ENCODE peak calls at places on chromosome 1, in seven cellular contexts. S, Q, D, B, R, G and U are unnamed samples.

GRCh38 chr1:194535369-194535768 is 1349.0 kb upstream of the B3GALT2 start:
- DNase-seq in S (no peak), Q (no peak), D (no peak), B (no peak), R (no peak), G (no peak), U (no peak)

GRCh38 chr1:225467193-225468020 is 39.6 kb upstream of the LBR start:
- DNase-seq in S (no peak), Q (peak; percentile 71), D (peak; percentile 79), B (no peak), R (peak; percentile 67), G (peak; percentile 88), U (no peak)

GRCh38 chr1:39926343-39926769 is 24.6 kb upstream of the MYCL start:
- DNase-seq in S (no peak), Q (no peak), D (peak; percentile 81), B (no peak), R (no peak), G (no peak), U (no peak)

GRCh38 chr1:181623850-181624249 is 140.5 kb downstream of the CACNA1E start:
- DNase-seq in S (no peak), Q (no peak), D (no peak), B (no peak), R (no peak), G (no peak), U (no peak)

GRCh38 chr1:200075938-200076546 is 48.5 kb downstream of the NR5A2 start:
- DNase-seq in S (peak; percentile 55), Q (no peak), D (no peak), B (no peak), R (no peak), G (no peak), U (no peak)

GRCh38 chr1:19072285-19072981 is 116.0 kb upstream of the IFFO2 start:
- DNase-seq in S (no peak), Q (no peak), D (peak; percentile 44), B (no peak), R (no peak), G (no peak), U (no peak)

GRCh38 chr1:222096883-222097282 is 355.0 kb upstream of the DUSP10 start:
- DNase-seq in S (no peak), Q (no peak), D (no peak), B (no peak), R (no peak), G (no peak), U (no peak)

GRCh38 chr1:7407547-7407895 is 363.6 kb upstream of the VAMP3 start:
- DNase-seq in S (no peak), Q (no peak), D (no peak), B (no peak), R (no peak), G (no peak), U (no peak)

GRCh38 chr1:160205974-160206369 is 788 bp downstream of the PEA15 start:
- DNase-seq in S (peak; percentile 57), Q (peak; percentile 33), D (no peak), B (no peak), R (no peak), G (no peak), U (no peak)

GRCh38 chr1:186244825-186245224 is 130.2 kb downstream of the TPR start:
- DNase-seq in S (no peak), Q (no peak), D (no peak), B (peak; percentile 9), R (no peak), G (no peak), U (no peak)

GRCh38 chr1:47592296-47592975 is 154.6 kb downstream of the FOXD2 start:
- DNase-seq in S (no peak), Q (no peak), D (no peak), B (no peak), R (no peak), G (no peak), U (no peak)

GRCh38 chr1:16117369-16117768 is 38.5 kb downstream of the EPHA2 start:
- DNase-seq in S (no peak), Q (no peak), D (no peak), B (no peak), R (no peak), G (no peak), U (no peak)

GRCh38 chr1:1080951-1081310 is 6.8 kb upstream of the RNF223 start:
- DNase-seq in S (no peak), Q (no peak), D (peak; percentile 45), B (no peak), R (no peak), G (no peak), U (no peak)

GRCh38 chr1:100862591-100862990 is 32.1 kb downstream of the EXTL2 start:
- DNase-seq in S (no peak), Q (no peak), D (no peak), B (no peak), R (no peak), G (no peak), U (no peak)

GRCh38 chr1:156245451-156246232 is 2.2 kb downstream of the PAQR6 start:
- DNase-seq in S (no peak), Q (no peak), D (no peak), B (no peak), R (no peak), G (peak; percentile 50), U (no peak)

GRCh38 chr1:202112864-202113689 is 9.6 kb upstream of the GPR37L1 start:
- DNase-seq in S (no peak), Q (peak; percentile 62), D (peak; percentile 90), B (no peak), R (no peak), G (no peak), U (no peak)

GRCh38 chr1:229258031-229258850 is 12.7 kb upstream of the RAB4A start:
- DNase-seq in S (peak; percentile 61), Q (peak; percentile 26), D (no peak), B (peak; percentile 65), R (peak; percentile 24), G (peak; percentile 78), U (peak; percentile 68)

GRCh38 chr1:156750932-156751723 is at the start of gene HDGF:
- DNase-seq in S (no peak), Q (peak; percentile 61), D (peak; percentile 77), B (peak; percentile 61), R (no peak), G (peak; percentile 68), U (peak; percentile 55)

GRCh38 chr1:231395051-231395995 is 26.8 kb downstream of the EGLN1 start:
- DNase-seq in S (peak; percentile 77), Q (no peak), D (no peak), B (no peak), R (no peak), G (no peak), U (no peak)

GRCh38 chr1:95742591-95743089 is 508.6 kb downstream of the RWDD3 start:
- DNase-seq in S (peak; percentile 78), Q (peak; percentile 21), D (no peak), B (no peak), R (no peak), G (no peak), U (no peak)

GRCh38 chr1:109718495-109718894 is 6.4 kb downstream of the GSTM5 start:
- DNase-seq in S (no peak), Q (no peak), D (no peak), B (no peak), R (no peak), G (no peak), U (no peak)

GRCh38 chr1:236978740-236979139 is 25.5 kb downstream of the MT1HL1 start:
- DNase-seq in S (no peak), Q (no peak), D (no peak), B (no peak), R (no peak), G (no peak), U (no peak)

GRCh38 chr1:8373547-8374270 is 55.8 kb downstream of the SLC45A1 start:
- DNase-seq in S (peak; percentile 28), Q (peak; percentile 77), D (peak; percentile 65), B (no peak), R (no peak), G (no peak), U (no peak)

GRCh38 chr1:35886606-35887431 is 3.8 kb downstream of the AGO1 start:
- DNase-seq in S (no peak), Q (no peak), D (no peak), B (peak; percentile 36), R (no peak), G (peak; percentile 62), U (no peak)

GRCh38 chr1:92017656-92018055 is 12.1 kb upstream of the EPHX4 start:
- DNase-seq in S (no peak), Q (no peak), D (no peak), B (no peak), R (no peak), G (no peak), U (no peak)

GRCh38 chr1:47147047-47147785 is 10.0 kb downstream of the CYP4A22 start:
- DNase-seq in S (no peak), Q (no peak), D (no peak), B (no peak), R (no peak), G (no peak), U (no peak)

GRCh38 chr1:5951846-5952410 is 40.3 kb downstream of the NPHP4 start:
- DNase-seq in S (no peak), Q (no peak), D (no peak), B (no peak), R (no peak), G (no peak), U (no peak)

GRCh38 chr1:204206121-204206520 is 7.7 kb downstream of the GOLT1A start:
- DNase-seq in S (no peak), Q (no peak), D (no peak), B (no peak), R (no peak), G (no peak), U (no peak)
- TF ChIP-seq CTCF in S (no peak), Q (no peak), D (no peak), B (no peak), R (no peak), G (no peak), U (no peak)

DNA sequence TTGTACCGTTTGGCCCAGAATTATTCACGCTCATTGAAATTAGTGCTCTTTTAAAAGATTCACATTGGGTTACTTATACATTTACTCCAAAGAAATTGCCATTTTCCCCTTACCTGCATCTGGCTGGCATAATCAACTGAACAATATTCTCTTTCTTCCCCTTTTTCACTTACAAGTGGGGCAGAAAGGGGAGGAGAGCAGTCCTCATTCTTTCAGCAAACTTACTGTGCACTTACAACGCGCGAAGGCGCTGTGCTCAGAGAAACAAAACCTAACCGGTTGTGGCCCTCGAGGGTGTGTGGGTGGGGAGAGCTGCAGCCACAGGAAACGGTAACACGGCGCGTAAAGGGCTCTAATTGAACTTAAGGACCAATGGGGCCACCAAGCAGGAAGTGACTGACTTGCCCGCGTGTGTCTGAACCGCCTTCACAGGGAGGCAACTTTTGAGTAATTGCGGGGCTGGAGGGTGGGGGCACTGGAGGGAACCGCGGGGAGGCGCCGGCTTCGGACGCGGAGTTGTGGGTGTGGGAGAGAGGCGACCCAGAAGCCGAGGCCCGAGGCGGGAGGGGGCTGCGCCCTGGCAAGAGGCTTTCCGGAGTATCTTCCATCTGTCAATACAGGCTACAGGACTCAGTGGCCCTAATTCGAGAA is 693 bp upstream of the PNRC2 start:
- DNase-seq in S (peak; percentile 77), Q (peak; percentile 82), D (peak; percentile 87), B (peak; percentile 77), R (peak; percentile 76), G (peak; percentile 94), U (peak; percentile 71)
- TF ChIP-seq CTCF in S (peak; percentile 27), Q (peak; percentile 59), D (peak; percentile 2), B (no peak), R (peak; percentile 34), G (peak; percentile 45), U (peak; percentile 36)

GRCh38 chr1:43285269-43285986 is at the start of gene C1orf210:
- DNase-seq in S (peak; percentile 94), Q (no peak), D (peak; percentile 77), B (peak; percentile 30), R (no peak), G (no peak), U (no peak)
- TF ChIP-seq CTCF in S (peak; percentile 19), Q (no peak), D (peak; percentile 19), B (no peak), R (no peak), G (no peak), U (no peak)

GRCh38 chr1:33320619-33321165 is at the start of gene A3GALT2:
- DNase-seq in S (no peak), Q (no peak), D (no peak), B (no peak), R (no peak), G (no peak), U (no peak)
- TF ChIP-seq CTCF in S (no peak), Q (no peak), D (no peak), B (no peak), R (no peak), G (no peak), U (no peak)